ENCODE peak calls at places on chromosomes 11 and 22, in seven cellular contexts. B is SJSA1, M is T-helper 22 cell, D is ovary, V is SHP77 treated with DMSO at 0.1 percent for 48 hours, R is hypothalamus, X is transverse colon. G is an unnamed sample.
A peak's percentile ranks its signal among the peaks of the same experiment; 100 is the strongest.

GRCh38 chr11:84097186-84097585 is 811.0 kb upstream of the CCDC90B start:
- DNase-seq in B (no peak), M (no peak), D (no peak), V (no peak), R (no peak), X (no peak), G (no peak)

GRCh38 chr22:38315801-38316339 is 1.4 kb downstream of the CSNK1E start:
- DNase-seq in B (no peak), M (no peak), D (no peak), V (no peak), R (no peak), X (no peak), G (no peak)

GRCh38 chr11:69131644-69132300 is 24.0 kb upstream of the SMIM38 start:
- DNase-seq in B (peak; percentile 95), M (no peak), D (no peak), V (peak; percentile 40), R (no peak), X (peak; percentile 85), G (peak; percentile 2)

GRCh38 chr11:13955971-13956421 is 6.5 kb upstream of the SPON1 start:
- DNase-seq in B (peak; percentile 68), M (peak; percentile 19), D (peak; percentile 33), V (no peak), R (no peak), X (peak; percentile 64), G (peak; percentile 11)

GRCh38 chr11:115911656-115912055 is 407.4 kb upstream of the CADM1 start:
- DNase-seq in B (no peak), M (no peak), D (no peak), V (no peak), R (no peak), X (no peak), G (peak; percentile 100)

GRCh38 chr11:93248602-93249001 is 50.8 kb upstream of the SLC36A4 start:
- DNase-seq in B (no peak), M (no peak), D (no peak), V (no peak), R (no peak), X (no peak), G (no peak)

GRCh38 chr11:13225058-13226001 is 52.3 kb upstream of the BMAL1 start:
- DNase-seq in B (peak; percentile 34), M (no peak), D (no peak), V (no peak), R (no peak), X (no peak), G (no peak)

GRCh38 chr11:68999093-68999747 is 13.8 kb downstream of the MRGPRF start:
- DNase-seq in B (peak; percentile 71), M (no peak), D (peak; percentile 7), V (no peak), R (no peak), X (peak; percentile 4), G (no peak)

GRCh38 chr22:30575011-30575671 is 676 bp upstream of the GAL3ST1 start:
- DNase-seq in B (no peak), M (no peak), D (peak; percentile 38), V (no peak), R (no peak), X (no peak), G (no peak)

GRCh38 chr11:73454987-73455386 is 78.8 kb downstream of the RELT start:
- DNase-seq in B (no peak), M (no peak), D (no peak), V (no peak), R (peak; percentile 52), X (no peak), G (no peak)

GRCh38 chr11:66369073-66369894 is 2.3 kb downstream of the SLC29A2 start:
- DNase-seq in B (no peak), M (no peak), D (no peak), V (no peak), R (no peak), X (no peak), G (no peak)

GRCh38 chr11:12279672-12280108 is 97.7 kb upstream of the PARVA start:
- DNase-seq in B (peak; percentile 17), M (no peak), D (no peak), V (no peak), R (no peak), X (no peak), G (no peak)

GRCh38 chr11:92131289-92131890 is 93.2 kb upstream of the FAT3 start:
- DNase-seq in B (no peak), M (no peak), D (no peak), V (no peak), R (no peak), X (no peak), G (no peak)

GRCh38 chr22:18023509-18024275 is 669 bp downstream of the MICAL3 start:
- DNase-seq in B (peak; percentile 81), M (no peak), D (peak; percentile 73), V (no peak), R (peak; percentile 38), X (peak; percentile 90), G (peak; percentile 47)

GRCh38 chr11:68994161-68994890 is 13.5 kb upstream of the MRGPRD start:
- DNase-seq in B (peak; percentile 65), M (no peak), D (no peak), V (no peak), R (no peak), X (no peak), G (no peak)

GRCh38 chr11:26841818-26842457 is 120.1 kb upstream of the SLC5A12 start:
- DNase-seq in B (no peak), M (no peak), D (no peak), V (no peak), R (no peak), X (no peak), G (no peak)

GRCh38 chr11:125935056-125935455 is 10.8 kb upstream of the VSIG10L2 start:
- DNase-seq in B (no peak), M (no peak), D (no peak), V (no peak), R (no peak), X (no peak), G (no peak)

GRCh38 chr22:30260682-30261081 is 6.0 kb downstream of the OSM start:
- DNase-seq in B (no peak), M (no peak), D (no peak), V (no peak), R (no peak), X (no peak), G (no peak)

GRCh38 chr11:106986261-106986660 is 32.0 kb downstream of the GUCY1A2 start:
- DNase-seq in B (no peak), M (no peak), D (no peak), V (no peak), R (no peak), X (no peak), G (no peak)

GRCh38 chr11:119615003-119615878 is 113.8 kb downstream of the NECTIN1 start:
- DNase-seq in B (peak; percentile 74), M (no peak), D (no peak), V (no peak), R (no peak), X (no peak), G (no peak)

GRCh38 chr22:42419328-42419881 is 12.8 kb downstream of the NFAM1 start:
- DNase-seq in B (no peak), M (no peak), D (no peak), V (no peak), R (no peak), X (no peak), G (peak; percentile 13)

G was measured in DMS79 treated with DMSO at 0.1 percent for 48 hours.